ENCODE peak calls at places on chromosomes 11 and 22, in six cellular contexts. I is IMR-90, Q is fibroblast of the aortic adventitia, T is AG09309, D is osteocyte, L is bronchial epithelial cell. H is an unnamed sample.

GRCh38 chr11:65378208-65378927 is 4.1 kb downstream of the SLC25A45 start:
- DNase-seq in I (no peak), Q (no peak), T (no peak), D (no peak), L (no peak), H (no peak)

GRCh38 chr22:40364431-40364830 is 6.0 kb upstream of the SGSM3 start:
- DNase-seq in I (no peak), Q (no peak), T (no peak), D (no peak), L (no peak), H (no peak)

GRCh38 chr11:60315866-60316265 is 11.2 kb upstream of the MS4A6E start:
- DNase-seq in I (no peak), Q (no peak), T (no peak), D (no peak), L (no peak), H (no peak)

GRCh38 chr22:33210129-33210784 is 152.1 kb upstream of the SYN3 start:
- DNase-seq in I (peak; percentile 9), Q (peak; percentile 39), T (no peak), D (no peak), L (peak; percentile 32), H (no peak)

GRCh38 chr11:117843666-117844484 is 19.3 kb upstream of the FXYD2 start:
- DNase-seq in I (peak; percentile 59), Q (peak; percentile 77), T (peak; percentile 8), D (peak; percentile 92), L (peak; percentile 57), H (peak; percentile 84)

GRCh38 chr11:117181586-117182550 is 3.3 kb downstream of the SIDT2 start:
- DNase-seq in I (no peak), Q (no peak), T (no peak), D (peak; percentile 65), L (no peak), H (peak; percentile 65)

GRCh38 chr22:39502789-39503464 is 837 bp downstream of the MIEF1 start:
- DNase-seq in I (peak; percentile 41), Q (no peak), T (no peak), D (no peak), L (no peak), H (no peak)

GRCh38 chr22:23677701-23677995 is 13.2 kb upstream of the RGL4 start:
- DNase-seq in I (no peak), Q (no peak), T (no peak), D (no peak), L (no peak), H (no peak)

GRCh38 chr11:69640995-69641581 is at the start of gene CCND1:
- DNase-seq in I (peak; percentile 94), Q (peak; percentile 94), T (peak; percentile 83), D (peak; percentile 92), L (peak; percentile 74), H (peak; percentile 88)

GRCh38 chr11:17457361-17458104 is 19.1 kb downstream of the ABCC8 start:
- DNase-seq in I (no peak), Q (no peak), T (no peak), D (no peak), L (no peak), H (no peak)

GRCh38 chr11:2885676-2886081 is at the start of gene CDKN1C:
- DNase-seq in I (peak; percentile 69), Q (peak; percentile 81), T (no peak), D (peak; percentile 93), L (no peak), H (peak; percentile 95)

GRCh38 chr11:80613630-80614029 is 1172.8 kb upstream of the TENM4 start:
- DNase-seq in I (no peak), Q (no peak), T (no peak), D (no peak), L (no peak), H (no peak)
- TF ChIP-seq CTCF in I (no peak), Q (no peak), T (no peak), D (no peak), L (no peak), H (no peak)

GRCh38 chr11:33703234-33703633 is 2.6 kb upstream of the C11orf91 start:
- DNase-seq in I (no peak), Q (no peak), T (no peak), D (no peak), L (no peak), H (no peak)

GRCh38 chr11:33706546-33706945 is 5.9 kb upstream of the C11orf91 start:
- DNase-seq in I (no peak), Q (no peak), T (no peak), D (no peak), L (no peak), H (no peak)

GRCh38 chr11:33706961-33707360 is 6.3 kb upstream of the C11orf91 start:
- DNase-seq in I (no peak), Q (no peak), T (no peak), D (no peak), L (no peak), H (no peak)

GRCh38 chr11:33703771-33704170 is 3.1 kb upstream of the C11orf91 start:
- DNase-seq in I (peak; percentile 35), Q (peak; percentile 49), T (no peak), D (no peak), L (peak; percentile 75), H (no peak)

DNA sequence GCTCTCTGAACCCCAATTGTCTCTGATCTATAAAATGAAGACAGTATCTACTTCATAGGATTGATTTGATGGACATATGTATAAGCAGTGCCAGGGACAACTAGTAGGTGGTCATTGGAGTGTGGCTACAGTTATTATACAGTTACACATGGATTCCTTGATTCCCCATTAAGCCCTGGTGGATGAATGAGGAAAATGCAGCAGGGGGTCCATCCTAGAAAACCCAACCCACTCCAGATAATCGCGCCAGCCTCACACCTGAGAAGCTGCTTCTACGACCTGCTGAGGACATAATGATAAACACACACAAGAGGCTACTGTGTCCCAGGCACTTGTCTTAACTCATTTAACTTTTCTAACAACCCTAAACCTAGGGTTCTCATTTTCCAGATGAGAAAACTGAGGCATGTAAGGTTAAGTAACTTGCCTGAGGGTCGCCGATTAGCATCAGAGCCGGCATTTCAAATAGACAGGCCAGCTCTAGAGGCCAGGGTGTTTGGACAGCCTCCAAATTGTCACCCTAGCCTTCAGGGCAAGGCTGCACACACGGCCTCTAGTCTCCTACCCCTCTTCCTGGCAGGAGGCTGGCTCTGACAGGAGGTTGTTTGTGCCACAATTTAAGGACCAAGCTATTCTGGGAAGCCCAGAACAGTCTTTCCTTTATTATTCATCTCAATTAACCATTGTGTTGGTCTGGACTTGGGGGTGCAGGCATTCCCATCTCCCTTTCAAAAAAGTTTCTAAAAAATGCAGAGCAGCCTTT is 3.8 kb upstream of the C11orf91 start:
- DNase-seq in I (no peak), Q (no peak), T (no peak), D (no peak), L (no peak), H (no peak)
- TF ChIP-seq CTCF in I (peak; percentile 7), Q (peak; percentile 22), T (no peak), D (peak; percentile 10), L (no peak), H (peak; percentile 41)

GRCh38 chr11:62601114-62601363 is 626 bp downstream of the MTA2 start:
- DNase-seq in I (no peak), Q (no peak), T (no peak), D (no peak), L (no peak), H (no peak)

GRCh38 chr11:62603771-62604170 is 2.1 kb upstream of the MTA2 start:
- DNase-seq in I (no peak), Q (no peak), T (no peak), D (no peak), L (no peak), H (no peak)

GRCh38 chr11:62603072-62603408 is 1.4 kb upstream of the MTA2 start:
- DNase-seq in I (no peak), Q (peak; percentile 13), T (no peak), D (no peak), L (no peak), H (no peak)

GRCh38 chr11:62601364-62602140 is at the start of gene MTA2:
- DNase-seq in I (peak; percentile 97), Q (peak; percentile 97), T (peak; percentile 90), D (peak; percentile 100), L (peak; percentile 92), H (peak; percentile 100)

DNA sequence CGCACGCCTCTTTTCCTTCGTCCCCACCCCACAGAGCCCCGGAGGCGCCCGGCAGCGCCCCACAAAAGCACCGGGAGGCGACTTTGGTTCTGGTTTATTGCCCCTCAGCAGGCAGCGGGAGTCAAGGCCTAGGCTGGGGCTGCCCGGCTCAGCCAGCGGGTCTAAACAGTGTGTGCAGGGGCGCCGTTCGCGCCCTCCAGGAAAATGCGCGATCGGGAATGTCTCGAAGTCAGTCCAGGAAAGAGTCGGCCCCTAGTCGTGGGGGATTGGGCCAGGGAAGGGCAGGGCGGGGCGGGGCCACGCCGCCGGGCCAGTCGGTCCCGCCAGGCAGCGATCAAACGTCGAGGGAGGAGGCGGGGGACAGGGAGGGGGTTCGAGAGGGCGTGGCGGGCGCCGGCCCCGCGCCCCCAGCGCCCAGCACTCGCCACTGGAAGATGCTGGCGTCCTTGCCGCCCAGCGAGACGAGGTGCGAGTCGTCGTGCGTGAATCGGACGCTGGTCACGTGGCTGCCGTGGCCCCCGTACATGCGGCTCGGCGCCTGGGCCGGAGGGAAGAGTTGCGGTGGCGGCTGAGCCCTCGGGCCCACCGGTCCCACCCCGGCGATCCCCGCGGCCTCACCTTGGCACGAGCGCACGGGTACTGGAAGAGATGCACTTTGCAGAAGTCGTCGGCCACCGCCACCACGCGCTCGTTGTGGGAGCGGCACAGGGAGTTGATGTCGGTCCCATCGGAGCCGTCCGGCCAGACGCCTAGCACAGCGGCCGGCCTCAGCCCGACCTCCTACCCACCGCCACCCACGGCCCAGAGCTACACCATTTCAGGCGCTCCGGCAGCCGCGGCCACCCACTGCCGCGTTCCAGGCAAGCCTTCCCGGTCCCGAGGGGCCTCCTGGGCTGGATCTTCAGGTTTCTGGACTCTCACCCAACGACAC is 741 bp upstream of the MTA2 start:
- DNase-seq in I (peak; percentile 46), Q (peak; percentile 57), T (no peak), D (no peak), L (no peak), H (no peak)
- TF ChIP-seq CTCF in I (no peak), Q (no peak), T (peak; percentile 14), D (no peak), L (peak; percentile 30), H (no peak)

DNA sequence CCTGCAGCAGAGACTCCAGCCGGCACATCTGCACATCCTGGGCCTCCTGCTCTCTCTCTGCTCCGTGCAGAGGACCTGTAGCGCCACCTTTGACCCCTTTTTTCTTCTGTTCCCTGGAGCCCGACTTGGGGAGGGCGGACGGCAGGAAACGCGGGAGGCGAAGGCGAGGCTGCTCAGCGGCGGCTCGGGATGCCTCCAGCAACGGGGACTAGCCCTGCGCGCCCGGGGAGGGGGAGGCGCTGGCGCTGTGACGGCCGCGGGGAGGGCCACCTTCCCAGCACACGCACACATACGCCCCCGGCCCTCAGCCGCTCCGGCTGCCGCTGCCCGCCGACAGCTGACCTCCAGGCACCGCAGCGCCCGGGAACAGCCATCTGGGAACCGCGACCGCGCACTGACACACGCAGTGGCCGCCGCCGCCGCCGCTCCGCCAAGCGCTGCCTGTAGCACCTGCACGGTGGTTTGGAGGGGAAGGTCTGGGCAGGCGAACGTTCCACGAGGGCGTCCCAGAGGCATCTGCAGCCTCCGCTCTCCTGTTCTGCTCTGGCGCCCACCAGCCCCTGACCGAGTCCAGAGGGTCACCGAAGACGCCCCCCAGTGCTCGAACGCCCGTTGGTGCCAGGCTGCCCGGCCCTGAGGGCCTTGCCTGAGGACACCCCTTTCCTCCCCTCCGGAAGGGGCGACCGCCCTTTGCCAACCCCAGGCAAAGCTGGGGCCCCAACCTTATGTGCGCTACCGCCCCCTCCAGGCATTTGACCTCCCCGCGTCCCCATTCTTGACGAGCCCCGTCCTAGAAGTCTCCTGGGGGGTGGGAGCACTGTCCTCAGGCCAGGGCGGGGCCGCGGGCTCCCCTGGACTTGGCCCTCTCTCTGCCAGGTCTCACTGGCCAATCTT is 16.9 kb upstream of the C22orf42 start:
- DNase-seq in I (no peak), Q (no peak), T (no peak), D (peak; percentile 84), L (no peak), H (no peak)
- TF ChIP-seq CTCF in I (no peak), Q (no peak), T (no peak), D (no peak), L (no peak), H (no peak)

GRCh38 chr22:22109693-22110466 is 127.3 kb upstream of the TOP3B start:
- DNase-seq in I (no peak), Q (no peak), T (no peak), D (no peak), L (peak; percentile 18), H (no peak)
- TF ChIP-seq CTCF in I (no peak), Q (peak; percentile 1), T (no peak), D (no peak), L (peak; percentile 12), H (peak; percentile 42)